ENCODE peak calls at places on chromosomes 13 and 19, in ten cellular contexts. Z is tibial artery; J is HT1080; Y is activated naive CD4-positive, alpha-beta T cell treated with anti-CD3 and anti-CD28 coated beads, Interleukin-2, amount 50 U/mL, for 72 hours; C is AG09319; G is iris pigment epithelial cell; F is neural crest cell; T is germinal center; X is CD8-positive, alpha-beta memory T cell; D is central memory CD8-positive, alpha-beta T cell. R is an unnamed sample.

GRCh38 chr19:6521718-6522646 is 8.8 kb upstream of the TNFSF9 start:
- DNase-seq in Z (no peak), J (peak), Y (no peak), C (no peak), G (peak), F (no peak), T (peak), X (peak), D (peak), R (peak)

GRCh38 chr13:31394491-31394890 is 194.7 kb downstream of the B3GLCT start:
- DNase-seq in Z (no peak), J (peak), Y (no peak), C (no peak), G (no peak), F (no peak), T (no peak), X (no peak), D (no peak), R (peak)

GRCh38 chr19:958967-959685 is 25.0 kb upstream of the WDR18 start:
- DNase-seq in Z (no peak), J (peak), Y (no peak), C (no peak), G (peak), F (no peak), T (no peak), X (no peak), D (no peak), R (peak)

GRCh38 chr13:60372141-60372540 is 24.9 kb upstream of the TDRD3 start:
- DNase-seq in Z (no peak), J (no peak), Y (no peak), C (no peak), G (no peak), F (no peak), T (no peak), X (no peak), D (no peak), R (no peak)

GRCh38 chr13:43567608-43568007 is 219.2 kb downstream of the ENOX1 start:
- DNase-seq in Z (no peak), J (peak), Y (no peak), C (no peak), G (peak), F (no peak), T (no peak), X (no peak), D (no peak), R (peak)

GRCh38 chr13:61770697-61771096 is 355.0 kb upstream of the PCDH20 start:
- DNase-seq in Z (no peak), J (no peak), Y (no peak), C (no peak), G (no peak), F (no peak), T (no peak), X (no peak), D (no peak), R (no peak)

GRCh38 chr13:71879129-71879535 is 12.1 kb upstream of the DACH1 start:
- DNase-seq in Z (no peak), J (peak), Y (no peak), C (no peak), G (peak), F (no peak), T (no peak), X (no peak), D (no peak), R (peak)

GRCh38 chr19:58336820-58337219 is 10.0 kb downstream of the ZSCAN22 start:
- DNase-seq in Z (no peak), J (no peak), Y (no peak), C (no peak), G (no peak), F (no peak), T (no peak), X (no peak), D (no peak), R (no peak)

GRCh38 chr19:7783991-7784421 is 21.0 kb downstream of the CLEC4M start:
- DNase-seq in Z (peak), J (peak), Y (no peak), C (no peak), G (peak), F (no peak), T (no peak), X (no peak), D (no peak), R (peak)

GRCh38 chr13:35923347-35923746 is 207.8 kb downstream of the DCLK1 start:
- DNase-seq in Z (no peak), J (peak), Y (no peak), C (no peak), G (peak), F (no peak), T (no peak), X (no peak), D (no peak), R (peak)

GRCh38 chr19:2511570-2511969 is 35.6 kb downstream of the GADD45B start:
- DNase-seq in Z (no peak), J (no peak), Y (no peak), C (no peak), G (no peak), F (no peak), T (no peak), X (no peak), D (no peak), R (no peak)

GRCh38 chr19:1266116-1266817 is 2.9 kb upstream of the CIRBP start:
- DNase-seq in Z (peak), J (peak), Y (peak), C (peak), G (peak), F (peak), T (peak), X (peak), D (peak), R (peak)

GRCh38 chr13:94178625-94179244 is 300.7 kb downstream of the DCT start:
- DNase-seq in Z (no peak), J (no peak), Y (no peak), C (no peak), G (peak), F (no peak), T (no peak), X (no peak), D (no peak), R (no peak)

GRCh38 chr19:5152767-5153532 is 184.0 kb downstream of the KDM4B start:
- DNase-seq in Z (no peak), J (no peak), Y (no peak), C (no peak), G (no peak), F (no peak), T (no peak), X (no peak), D (no peak), R (no peak)

GRCh38 chr13:49225358-49226042 is 5.4 kb downstream of the MLNR start:
- DNase-seq in Z (no peak), J (no peak), Y (no peak), C (no peak), G (peak), F (no peak), T (no peak), X (no peak), D (no peak), R (no peak)

GRCh38 chr19:51810228-51810627 is 15.3 kb downstream of the FPR3 start:
- DNase-seq in Z (no peak), J (peak), Y (no peak), C (no peak), G (no peak), F (no peak), T (no peak), X (no peak), D (no peak), R (peak)

GRCh38 chr19:31503211-31503610 is 154.0 kb upstream of the TSHZ3 start:
- DNase-seq in Z (no peak), J (no peak), Y (no peak), C (no peak), G (no peak), F (no peak), T (no peak), X (no peak), D (no peak), R (no peak)

GRCh38 chr13:95296326-95296939 is 4.8 kb downstream of the ABCC4 start:
- DNase-seq in Z (no peak), J (no peak), Y (no peak), C (no peak), G (no peak), F (peak), T (no peak), X (no peak), D (no peak), R (peak)

GRCh38 chr13:74230984-74231443 is 96.8 kb upstream of the KLF12 start:
- DNase-seq in Z (no peak), J (no peak), Y (no peak), C (no peak), G (no peak), F (no peak), T (no peak), X (no peak), D (no peak), R (no peak)

GRCh38 chr13:67934615-67935330 is 704.6 kb upstream of the PCDH9 start:
- DNase-seq in Z (no peak), J (no peak), Y (no peak), C (no peak), G (no peak), F (no peak), T (no peak), X (no peak), D (no peak), R (no peak)

GRCh38 chr13:40220299-40220935 is 446.0 kb downstream of the FOXO1 start:
- DNase-seq in Z (no peak), J (no peak), Y (no peak), C (no peak), G (peak), F (no peak), T (no peak), X (no peak), D (no peak), R (peak)

GRCh38 chr19:5857203-5858081 is 6.2 kb upstream of the FUT3 start:
- DNase-seq in Z (no peak), J (no peak), Y (no peak), C (no peak), G (no peak), F (no peak), T (no peak), X (no peak), D (no peak), R (no peak)

GRCh38 chr13:41780736-41781708 is 179.9 kb downstream of the VWA8 start:
- DNase-seq in Z (no peak), J (peak), Y (no peak), C (peak), G (peak), F (no peak), T (no peak), X (no peak), D (no peak), R (peak)

GRCh38 chr19:1685046-1685445 is 32.6 kb upstream of the TCF3 start:
- DNase-seq in Z (no peak), J (no peak), Y (no peak), C (no peak), G (no peak), F (no peak), T (no peak), X (no peak), D (no peak), R (no peak)

GRCh38 chr13:24921003-24921402 is 157.0 kb downstream of the RNF17 start:
- DNase-seq in Z (no peak), J (no peak), Y (no peak), C (no peak), G (no peak), F (no peak), T (no peak), X (no peak), D (no peak), R (no peak)

GRCh38 chr19:33240181-33240771 is 14.6 kb upstream of the SLC7A10 start:
- DNase-seq in Z (no peak), J (no peak), Y (no peak), C (no peak), G (no peak), F (no peak), T (no peak), X (no peak), D (no peak), R (no peak)

GRCh38 chr13:99320693-99321481 is 13.7 kb upstream of the GPR183 start:
- DNase-seq in Z (no peak), J (peak), Y (no peak), C (peak), G (peak), F (no peak), T (no peak), X (no peak), D (no peak), R (peak)

GRCh38 chr19:30590596-30591229 is 218.5 kb downstream of the ZNF536 start:
- DNase-seq in Z (no peak), J (no peak), Y (no peak), C (no peak), G (no peak), F (no peak), T (no peak), X (no peak), D (no peak), R (no peak)

GRCh38 chr19:13707901-13708300 is 56.4 kb upstream of the MRI1 start:
- DNase-seq in Z (no peak), J (no peak), Y (no peak), C (peak), G (no peak), F (no peak), T (no peak), X (no peak), D (no peak), R (no peak)

GRCh38 chr19:41616785-41617621 is 9.9 kb downstream of the CEACAM4 start:
- DNase-seq in Z (no peak), J (no peak), Y (no peak), C (no peak), G (peak), F (no peak), T (no peak), X (no peak), D (no peak), R (peak)

GRCh38 chr13:18954254-18954653 is 227.4 kb downstream of the TUBA3C start:
- DNase-seq in Z (no peak), J (no peak), Y (no peak), C (no peak), G (no peak), F (no peak), T (no peak), X (no peak), D (no peak), R (no peak)

GRCh38 chr13:50016421-50016820 is 1.2 kb downstream of the KCNRG start:
- DNase-seq in Z (no peak), J (no peak), Y (no peak), C (no peak), G (peak), F (no peak), T (no peak), X (no peak), D (no peak), R (peak)

GRCh38 chr19:13210941-13211340 is 60.7 kb downstream of the IER2 start:
- DNase-seq in Z (no peak), J (no peak), Y (no peak), C (no peak), G (no peak), F (no peak), T (no peak), X (no peak), D (no peak), R (no peak)

GRCh38 chr13:19881641-19882040 is 18.2 kb upstream of the ZMYM5 start:
- DNase-seq in Z (no peak), J (no peak), Y (no peak), C (no peak), G (no peak), F (no peak), T (no peak), X (no peak), D (no peak), R (no peak)

GRCh38 chr19:17538684-17539287 is 16.7 kb upstream of the COLGALT1 start:
- DNase-seq in Z (no peak), J (no peak), Y (no peak), C (no peak), G (no peak), F (no peak), T (peak), X (no peak), D (no peak), R (peak)

GRCh38 chr19:48672994-48673393 is at the start of gene NTN5:
- DNase-seq in Z (no peak), J (no peak), Y (no peak), C (no peak), G (no peak), F (no peak), T (no peak), X (no peak), D (no peak), R (no peak)